ENCODE peak calls at places on chromosome 2, in seven cellular contexts. Z is cardiac muscle cell, I is thoracic aorta, U is WTC11, L is pancreas, E is neural crest cell, A is lower lobe of right lung. X is an unnamed sample.
A peak's percentile ranks its signal among the peaks of the same experiment; 100 is the strongest.

GRCh38 chr2:202377308-202377736 is 1.2 kb downstream of the BMPR2 start:
- DNase-seq in Z (peak; percentile 71), I (no peak), U (peak; percentile 42), L (peak; percentile 75), E (peak; percentile 29), A (peak; percentile 62), X (peak; percentile 16)

GRCh38 chr2:233349005-233349998 is 5.0 kb upstream of the DGKD start:
- DNase-seq in Z (no peak), I (no peak), U (no peak), L (no peak), E (no peak), A (peak; percentile 57), X (no peak)

GRCh38 chr2:182949572-182950189 is 83.2 kb upstream of the FRZB start:
- DNase-seq in Z (no peak), I (no peak), U (no peak), L (no peak), E (no peak), A (no peak), X (no peak)

GRCh38 chr2:103873719-103874359 is 980.1 kb upstream of the POU3F3 start:
- DNase-seq in Z (no peak), I (no peak), U (no peak), L (no peak), E (no peak), A (no peak), X (no peak)

GRCh38 chr2:63665806-63666205 is 77.0 kb downstream of the MDH1 start:
- DNase-seq in Z (no peak), I (no peak), U (no peak), L (no peak), E (no peak), A (no peak), X (no peak)

GRCh38 chr2:229586012-229586411 is 128.3 kb downstream of the DNER start:
- DNase-seq in Z (no peak), I (no peak), U (no peak), L (no peak), E (no peak), A (no peak), X (no peak)

GRCh38 chr2:161190030-161190429 is 29.8 kb downstream of the TANK start:
- DNase-seq in Z (no peak), I (no peak), U (no peak), L (no peak), E (no peak), A (no peak), X (no peak)

GRCh38 chr2:139967665-139968064 is 1187.5 kb upstream of the NXPH2 start:
- DNase-seq in Z (no peak), I (no peak), U (no peak), L (no peak), E (no peak), A (no peak), X (no peak)

GRCh38 chr2:20638014-20638413 is 12.9 kb downstream of the HS1BP3 start:
- DNase-seq in Z (no peak), I (no peak), U (no peak), L (no peak), E (no peak), A (no peak), X (no peak)

GRCh38 chr2:20473128-20473527 is 26.3 kb downstream of the RHOB start:
- DNase-seq in Z (no peak), I (no peak), U (no peak), L (no peak), E (no peak), A (no peak), X (peak; percentile 8)

GRCh38 chr2:163737563-163737962 is 1.8 kb upstream of the FIGN start:
- DNase-seq in Z (no peak), I (no peak), U (no peak), L (no peak), E (no peak), A (no peak), X (no peak)

GRCh38 chr2:65070172-65070830 is 14.1 kb downstream of the CEP68 start:
- DNase-seq in Z (no peak), I (no peak), U (no peak), L (no peak), E (no peak), A (no peak), X (no peak)

GRCh38 chr2:6780765-6781274 is 84.9 kb downstream of the CMPK2 start:
- DNase-seq in Z (no peak), I (no peak), U (no peak), L (no peak), E (no peak), A (peak; percentile 70), X (no peak)

GRCh38 chr2:33425660-33426059 is 50.8 kb upstream of the RASGRP3 start:
- DNase-seq in Z (no peak), I (no peak), U (no peak), L (no peak), E (no peak), A (no peak), X (no peak)

GRCh38 chr2:38572167-38572566 is 30.6 kb downstream of the HNRNPLL start:
- DNase-seq in Z (no peak), I (peak; percentile 26), U (no peak), L (no peak), E (no peak), A (no peak), X (no peak)

GRCh38 chr2:180656455-180656847 is 324.0 kb upstream of the UBE2E3 start:
- DNase-seq in Z (no peak), I (no peak), U (no peak), L (no peak), E (no peak), A (no peak), X (no peak)

GRCh38 chr2:120545521-120546076 is 190.1 kb upstream of the GLI2 start:
- DNase-seq in Z (no peak), I (no peak), U (no peak), L (no peak), E (no peak), A (no peak), X (no peak)

GRCh38 chr2:157004789-157005188 is 252.7 kb upstream of the GALNT5 start:
- DNase-seq in Z (no peak), I (no peak), U (no peak), L (no peak), E (no peak), A (no peak), X (no peak)

GRCh38 chr2:71223767-71224333 is 3.1 kb downstream of the PAIP2B start:
- DNase-seq in Z (peak; percentile 83), I (no peak), U (peak; percentile 71), L (peak; percentile 62), E (peak; percentile 54), A (no peak), X (peak; percentile 89)

GRCh38 chr2:129849559-129850160 is 129.8 kb upstream of the RAB6C start:
- DNase-seq in Z (peak; percentile 77), I (no peak), U (no peak), L (no peak), E (no peak), A (no peak), X (no peak)

GRCh38 chr2:48767330-48767729 is 11.8 kb upstream of the LHCGR start:
- DNase-seq in Z (peak; percentile 8), I (no peak), U (peak; percentile 57), L (no peak), E (no peak), A (no peak), X (no peak)

GRCh38 chr2:85728883-85729824 is 24.6 kb upstream of the ATOH8 start:
- DNase-seq in Z (peak; percentile 91), I (peak; percentile 60), U (peak; percentile 92), L (peak; percentile 97), E (peak; percentile 96), A (peak; percentile 92), X (peak; percentile 89)

GRCh38 chr2:12428324-12428723 is 288.4 kb upstream of the TRIB2 start:
- DNase-seq in Z (no peak), I (no peak), U (peak; percentile 45), L (no peak), E (no peak), A (no peak), X (no peak)

GRCh38 chr2:28904295-28904694 is 9.8 kb downstream of the WDR43 start:
- DNase-seq in Z (no peak), I (no peak), U (no peak), L (no peak), E (no peak), A (no peak), X (no peak)

GRCh38 chr2:52072949-52073348 is 1041.0 kb upstream of the NRXN1 start:
- DNase-seq in Z (no peak), I (no peak), U (no peak), L (no peak), E (no peak), A (no peak), X (no peak)

DNA sequence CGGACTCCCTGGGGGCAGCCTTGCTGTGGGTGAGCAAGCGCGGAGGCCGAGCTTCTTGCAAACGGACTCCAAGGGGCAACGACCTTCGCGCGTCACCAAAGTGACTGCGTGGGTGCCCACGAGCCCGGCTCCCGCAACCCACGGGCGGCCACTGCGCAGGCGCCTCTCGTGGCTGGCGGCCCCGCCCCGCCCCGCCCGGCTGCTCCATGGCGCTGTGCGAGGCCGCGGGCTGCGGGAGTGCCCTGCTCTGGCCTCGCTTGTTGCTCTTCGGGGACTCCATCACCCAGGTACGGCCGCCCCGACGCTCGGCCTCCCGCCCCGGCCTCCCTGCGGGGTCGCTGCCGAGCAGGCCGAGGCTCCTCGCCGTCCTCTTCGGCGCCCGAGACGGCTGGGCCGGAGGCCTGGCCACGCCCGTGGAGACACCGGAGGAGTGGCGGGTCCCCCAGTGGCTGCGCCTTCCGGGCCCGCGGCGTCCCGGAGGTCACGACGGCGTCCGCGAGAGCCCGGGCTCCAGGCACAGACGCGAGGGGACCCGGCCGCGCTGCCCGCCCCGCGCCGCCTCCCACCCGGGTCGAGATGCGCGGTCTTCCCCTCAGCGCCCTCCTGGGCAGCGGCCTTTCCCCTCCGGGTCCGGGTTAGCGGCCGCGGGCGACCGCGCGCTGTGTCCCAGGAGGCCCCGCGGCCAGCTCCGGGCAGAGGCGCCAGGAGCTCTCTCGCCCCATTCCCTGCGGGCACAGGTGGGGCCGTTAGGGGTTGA is at the start of gene IAH1:
- DNase-seq in Z (peak; percentile 45), I (no peak), U (peak; percentile 27), L (peak; percentile 82), E (peak; percentile 37), A (peak; percentile 83), X (peak; percentile 56)
- TF ChIP-seq CTCF in Z (no peak), I (no peak), U (no peak), L (no peak), E (no peak), A (no peak), X (no peak)

DNA sequence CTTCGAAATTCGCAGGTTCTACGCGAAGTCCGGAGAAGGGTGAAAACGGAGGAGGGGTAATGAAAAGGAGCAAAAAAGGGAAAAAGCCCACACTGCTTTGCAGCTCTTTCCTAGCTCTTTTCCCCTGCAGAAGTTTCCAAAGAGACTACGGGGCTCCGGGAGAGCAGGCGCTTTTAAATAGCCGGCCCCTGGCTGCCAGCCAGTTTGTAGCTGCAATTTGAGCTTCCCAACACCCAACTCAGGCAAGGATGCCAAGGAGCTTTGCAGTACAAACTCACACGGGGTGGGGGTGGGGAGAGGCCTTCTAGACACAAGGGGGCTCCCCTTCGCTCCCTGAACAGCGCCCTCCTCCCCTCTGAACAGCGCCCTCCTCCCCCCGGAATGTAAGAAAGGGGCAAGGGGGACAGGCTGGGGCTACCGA is at the start of gene IGFBP5:
- DNase-seq in Z (peak; percentile 93), I (peak; percentile 55), U (peak; percentile 70), L (peak; percentile 79), E (peak; percentile 51), A (peak; percentile 73), X (peak; percentile 38)
- TF ChIP-seq CTCF in Z (peak; percentile 17), I (no peak), U (no peak), L (no peak), E (peak; percentile 14), A (no peak), X (peak; percentile 39)

GRCh38 chr2:181904022-181904632 is 12.6 kb downstream of the ITPRID2 start:
- DNase-seq in Z (peak; percentile 52), I (no peak), U (no peak), L (no peak), E (no peak), A (no peak), X (no peak)
- TF ChIP-seq CTCF in Z (peak; percentile 57), I (peak; percentile 55), U (peak; percentile 30), L (peak; percentile 9), E (peak; percentile 81), A (peak; percentile 54), X (peak; percentile 33)

GRCh38 chr2:237723613-237724012 is 75.0 kb upstream of the RBM44 start:
- DNase-seq in Z (no peak), I (no peak), U (peak; percentile 66), L (peak; percentile 48), E (peak; percentile 22), A (no peak), X (peak; percentile 69)
- TF ChIP-seq CTCF in Z (no peak), I (no peak), U (no peak), L (no peak), E (no peak), A (no peak), X (peak; percentile 5)

X was measured in WERI-Rb-1.